ENCODE peak calls at places on chromosomes 4 and X, in four cellular contexts. E is right lobe of liver, V is NCI-H510A treated with DMSO at 0.1 percent for 48 hours, F is AG08396. N is an unnamed sample.

GRCh38 chrX:39821011-39821708 is 276.6 kb downstream of the BCOR start:
- DNase-seq in F (peak; percentile 65), E (no peak), V (peak; percentile 31), N (no peak)

GRCh38 chr4:38009421-38009820 is 49.2 kb downstream of the PTTG2 start:
- DNase-seq in E (no peak), F (no peak), V (no peak), N (no peak)

GRCh38 chrX:13923845-13924244 is 105.8 kb downstream of the GEMIN8 start:
- DNase-seq in F (no peak), E (no peak), V (peak; percentile 19), N (no peak)

GRCh38 chr4:121778991-121779628 is 14.1 kb upstream of the SMIM43 start:
- DNase-seq in V (no peak), F (peak; percentile 43), E (no peak), N (no peak)

GRCh38 chr4:42142586-42142985 is 9.9 kb downstream of the BEND4 start:
- DNase-seq in F (no peak), E (no peak), V (no peak), N (no peak)

GRCh38 chrX:107673933-107674479 is 45.7 kb downstream of the PRPS1 start:
- DNase-seq in E (peak; percentile 56), V (no peak), F (no peak), N (peak; percentile 96)

GRCh38 chrX:48945517-48946348 is 11.7 kb downstream of the OTUD5 start:
- DNase-seq in E (peak; percentile 54), V (peak; percentile 3), F (peak; percentile 78), N (peak; percentile 50)

GRCh38 chr4:25552580-25553271 is 102.9 kb upstream of the SLC34A2 start:
- DNase-seq in F (no peak), V (no peak), E (no peak), N (no peak)

GRCh38 chrX:66045894-66046293 is 6.0 kb upstream of the VSIG4 start:
- DNase-seq in V (no peak), F (no peak), E (no peak), N (no peak)

GRCh38 chr4:74793757-74794340 is 474 bp downstream of the BTC start:
- DNase-seq in F (peak; percentile 57), E (peak; percentile 82), V (peak; percentile 85), N (no peak)

GRCh38 chr4:121070696-121071639 is 1.4 kb downstream of the NDNF start:
- DNase-seq in F (peak; percentile 58), E (peak; percentile 29), V (no peak), N (peak; percentile 5)

GRCh38 chrX:147174596-147174995 is 360.1 kb upstream of the CXorf51A start:
- DNase-seq in V (no peak), F (no peak), E (no peak), N (no peak)

GRCh38 chr4:73668806-73669205 is 48.6 kb upstream of the RASSF6 start:
- DNase-seq in V (peak; percentile 96), E (no peak), F (no peak), N (no peak)

GRCh38 chrX:34557733-34558132 is 99.4 kb downstream of the TMEM47 start:
- DNase-seq in V (no peak), F (no peak), E (no peak), N (no peak)

N was measured in T-cell.